ENCODE peak calls at places on chromosomes 16 and 17, in ten cellular contexts. One of them, this sample, is unnamed.

GRCh38 chr16:46629331-46629843 is 8.2 kb upstream of the SHCBP1 start:
- DNase-seq in GM06990: no peak
- DNase-seq in midbrain: peak; percentile 11
- DNase-seq in NCI-H1436: peak; percentile 27
- DNase-seq in iPS-NIHi11: peak; percentile 61
- DNase-seq in ELF-1: peak; percentile 65
- DNase-seq in EL: peak; percentile 67
- DNase-seq in activated CD4-positive, alpha-beta memory T cell treated with anti-CD3 and anti-CD28 coated beads, Interleukin-2, amount 10 ng/mL, durations not matched to agents 7 days and 5 days: no peak
- DNase-seq in HepG2: peak; percentile 60
- DNase-seq in stimulated activated CD8-positive, alpha-beta memory T cell treated with anti-CD3 and anti-CD28 coated beads, Interleukin-4, amount 100 ng/mL, for 1 hour: no peak
- DNase-seq in this sample: no peak

GRCh38 chr16:87183647-87184046 is 133.5 kb downstream of the C16orf95 start:
- DNase-seq in NCI-H1436: no peak
- DNase-seq in stimulated activated CD8-positive, alpha-beta memory T cell treated with anti-CD3 and anti-CD28 coated beads, Interleukin-4, amount 100 ng/mL, for 1 hour: no peak
- DNase-seq in iPS-NIHi11: no peak
- DNase-seq in GM06990: no peak
- DNase-seq in HepG2: no peak
- DNase-seq in ELF-1: no peak
- DNase-seq in activated CD4-positive, alpha-beta memory T cell treated with anti-CD3 and anti-CD28 coated beads, Interleukin-2, amount 10 ng/mL, durations not matched to agents 7 days and 5 days: no peak
- DNase-seq in midbrain: no peak
- DNase-seq in EL: no peak
- DNase-seq in this sample: no peak

GRCh38 chr17:9132291-9132690 is 111.0 kb downstream of the NTN1 start:
- DNase-seq in ELF-1: no peak
- DNase-seq in stimulated activated CD8-positive, alpha-beta memory T cell treated with anti-CD3 and anti-CD28 coated beads, Interleukin-4, amount 100 ng/mL, for 1 hour: no peak
- DNase-seq in activated CD4-positive, alpha-beta memory T cell treated with anti-CD3 and anti-CD28 coated beads, Interleukin-2, amount 10 ng/mL, durations not matched to agents 7 days and 5 days: no peak
- DNase-seq in GM06990: no peak
- DNase-seq in midbrain: no peak
- DNase-seq in NCI-H1436: no peak
- DNase-seq in iPS-NIHi11: no peak
- DNase-seq in HepG2: no peak
- DNase-seq in EL: no peak
- DNase-seq in this sample: no peak

GRCh38 chr16:12612598-12613101 is 191.0 kb downstream of the CPPED1 start:
- DNase-seq in midbrain: no peak
- DNase-seq in activated CD4-positive, alpha-beta memory T cell treated with anti-CD3 and anti-CD28 coated beads, Interleukin-2, amount 10 ng/mL, durations not matched to agents 7 days and 5 days: no peak
- DNase-seq in EL: no peak
- DNase-seq in ELF-1: no peak
- DNase-seq in stimulated activated CD8-positive, alpha-beta memory T cell treated with anti-CD3 and anti-CD28 coated beads, Interleukin-4, amount 100 ng/mL, for 1 hour: no peak
- DNase-seq in NCI-H1436: no peak
- DNase-seq in HepG2: peak; percentile 97
- DNase-seq in iPS-NIHi11: no peak
- DNase-seq in GM06990: no peak
- DNase-seq in this sample: no peak

GRCh38 chr16:31202402-31203385 is at the start of gene PYCARD:
- DNase-seq in iPS-NIHi11: peak; percentile 64
- DNase-seq in EL: peak; percentile 68
- DNase-seq in midbrain: no peak
- DNase-seq in ELF-1: peak; percentile 49
- DNase-seq in activated CD4-positive, alpha-beta memory T cell treated with anti-CD3 and anti-CD28 coated beads, Interleukin-2, amount 10 ng/mL, durations not matched to agents 7 days and 5 days: peak; percentile 58
- DNase-seq in stimulated activated CD8-positive, alpha-beta memory T cell treated with anti-CD3 and anti-CD28 coated beads, Interleukin-4, amount 100 ng/mL, for 1 hour: no peak
- DNase-seq in NCI-H1436: no peak
- DNase-seq in HepG2: no peak
- DNase-seq in GM06990: peak; percentile 81
- DNase-seq in this sample: no peak

GRCh38 chr16:30063893-30064745 is 1.4 kb upstream of the ALDOA start:
- DNase-seq in activated CD4-positive, alpha-beta memory T cell treated with anti-CD3 and anti-CD28 coated beads, Interleukin-2, amount 10 ng/mL, durations not matched to agents 7 days and 5 days: peak; percentile 75
- DNase-seq in stimulated activated CD8-positive, alpha-beta memory T cell treated with anti-CD3 and anti-CD28 coated beads, Interleukin-4, amount 100 ng/mL, for 1 hour: no peak
- DNase-seq in ELF-1: peak; percentile 68
- DNase-seq in GM06990: peak; percentile 64
- DNase-seq in NCI-H1436: peak; percentile 70
- DNase-seq in EL: no peak
- DNase-seq in midbrain: peak; percentile 90
- DNase-seq in HepG2: peak; percentile 84
- DNase-seq in iPS-NIHi11: peak; percentile 68
- DNase-seq in this sample: peak; percentile 51

GRCh38 chr17:333626-334396 is 18.8 kb downstream of the RPH3AL start:
- DNase-seq in EL: peak; percentile 28
- DNase-seq in GM06990: no peak
- DNase-seq in iPS-NIHi11: peak; percentile 82
- DNase-seq in ELF-1: peak; percentile 48
- DNase-seq in NCI-H1436: no peak
- DNase-seq in activated CD4-positive, alpha-beta memory T cell treated with anti-CD3 and anti-CD28 coated beads, Interleukin-2, amount 10 ng/mL, durations not matched to agents 7 days and 5 days: no peak
- DNase-seq in HepG2: no peak
- DNase-seq in stimulated activated CD8-positive, alpha-beta memory T cell treated with anti-CD3 and anti-CD28 coated beads, Interleukin-4, amount 100 ng/mL, for 1 hour: no peak
- DNase-seq in midbrain: peak; percentile 77
- DNase-seq in this sample: no peak

GRCh38 chr16:86426243-86426642 is 84.1 kb upstream of the FOXF1 start:
- DNase-seq in GM06990: no peak
- DNase-seq in activated CD4-positive, alpha-beta memory T cell treated with anti-CD3 and anti-CD28 coated beads, Interleukin-2, amount 10 ng/mL, durations not matched to agents 7 days and 5 days: no peak
- DNase-seq in EL: no peak
- DNase-seq in iPS-NIHi11: no peak
- DNase-seq in HepG2: no peak
- DNase-seq in ELF-1: no peak
- DNase-seq in midbrain: no peak
- DNase-seq in stimulated activated CD8-positive, alpha-beta memory T cell treated with anti-CD3 and anti-CD28 coated beads, Interleukin-4, amount 100 ng/mL, for 1 hour: no peak
- DNase-seq in NCI-H1436: no peak
- DNase-seq in this sample: no peak

GRCh38 chr16:75792781-75793180 is 66.5 kb upstream of the CPHXL start:
- DNase-seq in midbrain: no peak
- DNase-seq in NCI-H1436: no peak
- DNase-seq in GM06990: no peak
- DNase-seq in ELF-1: no peak
- DNase-seq in stimulated activated CD8-positive, alpha-beta memory T cell treated with anti-CD3 and anti-CD28 coated beads, Interleukin-4, amount 100 ng/mL, for 1 hour: no peak
- DNase-seq in activated CD4-positive, alpha-beta memory T cell treated with anti-CD3 and anti-CD28 coated beads, Interleukin-2, amount 10 ng/mL, durations not matched to agents 7 days and 5 days: no peak
- DNase-seq in iPS-NIHi11: no peak
- DNase-seq in HepG2: no peak
- DNase-seq in EL: no peak
- DNase-seq in this sample: no peak

GRCh38 chr16:85380002-85380395 is 233.1 kb upstream of the GSE1 start:
- DNase-seq in ELF-1: no peak
- DNase-seq in iPS-NIHi11: no peak
- DNase-seq in GM06990: no peak
- DNase-seq in stimulated activated CD8-positive, alpha-beta memory T cell treated with anti-CD3 and anti-CD28 coated beads, Interleukin-4, amount 100 ng/mL, for 1 hour: no peak
- DNase-seq in NCI-H1436: no peak
- DNase-seq in activated CD4-positive, alpha-beta memory T cell treated with anti-CD3 and anti-CD28 coated beads, Interleukin-2, amount 10 ng/mL, durations not matched to agents 7 days and 5 days: no peak
- DNase-seq in midbrain: no peak
- DNase-seq in HepG2: no peak
- DNase-seq in EL: no peak
- DNase-seq in this sample: no peak

GRCh38 chr16:89174877-89175276 is 3.3 kb downstream of the CDH15 start:
- DNase-seq in EL: no peak
- DNase-seq in stimulated activated CD8-positive, alpha-beta memory T cell treated with anti-CD3 and anti-CD28 coated beads, Interleukin-4, amount 100 ng/mL, for 1 hour: no peak
- DNase-seq in midbrain: no peak
- DNase-seq in ELF-1: no peak
- DNase-seq in iPS-NIHi11: no peak
- DNase-seq in activated CD4-positive, alpha-beta memory T cell treated with anti-CD3 and anti-CD28 coated beads, Interleukin-2, amount 10 ng/mL, durations not matched to agents 7 days and 5 days: no peak
- DNase-seq in GM06990: no peak
- DNase-seq in HepG2: no peak
- DNase-seq in NCI-H1436: no peak
- DNase-seq in this sample: no peak

GRCh38 chr16:46929378-46930332 is 43.8 kb downstream of the DNAJA2 start:
- DNase-seq in iPS-NIHi11: peak; percentile 95
- DNase-seq in stimulated activated CD8-positive, alpha-beta memory T cell treated with anti-CD3 and anti-CD28 coated beads, Interleukin-4, amount 100 ng/mL, for 1 hour: peak; percentile 24
- DNase-seq in GM06990: peak; percentile 54
- DNase-seq in activated CD4-positive, alpha-beta memory T cell treated with anti-CD3 and anti-CD28 coated beads, Interleukin-2, amount 10 ng/mL, durations not matched to agents 7 days and 5 days: peak; percentile 75
- DNase-seq in EL: peak; percentile 62
- DNase-seq in HepG2: peak; percentile 60
- DNase-seq in NCI-H1436: peak; percentile 2
- DNase-seq in midbrain: peak; percentile 76
- DNase-seq in ELF-1: peak; percentile 91
- DNase-seq in this sample: no peak

GRCh38 chr16:23155445-23156049 is 6.3 kb upstream of the USP31 start:
- DNase-seq in midbrain: no peak
- DNase-seq in ELF-1: peak; percentile 24
- DNase-seq in stimulated activated CD8-positive, alpha-beta memory T cell treated with anti-CD3 and anti-CD28 coated beads, Interleukin-4, amount 100 ng/mL, for 1 hour: no peak
- DNase-seq in iPS-NIHi11: peak; percentile 31
- DNase-seq in GM06990: no peak
- DNase-seq in activated CD4-positive, alpha-beta memory T cell treated with anti-CD3 and anti-CD28 coated beads, Interleukin-2, amount 10 ng/mL, durations not matched to agents 7 days and 5 days: no peak
- DNase-seq in HepG2: no peak
- DNase-seq in NCI-H1436: no peak
- DNase-seq in EL: no peak
- DNase-seq in this sample: no peak

GRCh38 chr17:51118330-51119195 is 2.1 kb downstream of the SPAG9 start:
- DNase-seq in activated CD4-positive, alpha-beta memory T cell treated with anti-CD3 and anti-CD28 coated beads, Interleukin-2, amount 10 ng/mL, durations not matched to agents 7 days and 5 days: no peak
- DNase-seq in stimulated activated CD8-positive, alpha-beta memory T cell treated with anti-CD3 and anti-CD28 coated beads, Interleukin-4, amount 100 ng/mL, for 1 hour: no peak
- DNase-seq in EL: no peak
- DNase-seq in ELF-1: no peak
- DNase-seq in NCI-H1436: peak; percentile 75
- DNase-seq in iPS-NIHi11: no peak
- DNase-seq in GM06990: no peak
- DNase-seq in HepG2: peak; percentile 77
- DNase-seq in midbrain: no peak
- DNase-seq in this sample: peak; percentile 37

GRCh38 chr17:40021471-40021961 is 6.3 kb downstream of the CSF3 start:
- DNase-seq in EL: peak; percentile 99
- DNase-seq in activated CD4-positive, alpha-beta memory T cell treated with anti-CD3 and anti-CD28 coated beads, Interleukin-2, amount 10 ng/mL, durations not matched to agents 7 days and 5 days: no peak
- DNase-seq in iPS-NIHi11: no peak
- DNase-seq in GM06990: no peak
- DNase-seq in midbrain: no peak
- DNase-seq in HepG2: no peak
- DNase-seq in NCI-H1436: no peak
- DNase-seq in ELF-1: no peak
- DNase-seq in stimulated activated CD8-positive, alpha-beta memory T cell treated with anti-CD3 and anti-CD28 coated beads, Interleukin-4, amount 100 ng/mL, for 1 hour: no peak
- DNase-seq in this sample: no peak

GRCh38 chr16:51922476-51922875 is 624.5 kb downstream of the TOX3 start:
- DNase-seq in midbrain: no peak
- DNase-seq in activated CD4-positive, alpha-beta memory T cell treated with anti-CD3 and anti-CD28 coated beads, Interleukin-2, amount 10 ng/mL, durations not matched to agents 7 days and 5 days: no peak
- DNase-seq in HepG2: no peak
- DNase-seq in NCI-H1436: no peak
- DNase-seq in iPS-NIHi11: no peak
- DNase-seq in ELF-1: no peak
- DNase-seq in GM06990: no peak
- DNase-seq in stimulated activated CD8-positive, alpha-beta memory T cell treated with anti-CD3 and anti-CD28 coated beads, Interleukin-4, amount 100 ng/mL, for 1 hour: no peak
- DNase-seq in EL: no peak
- DNase-seq in this sample: no peak

GRCh38 chr16:1979271-1980025 is 1.8 kb downstream of the NOXO1 start:
- DNase-seq in midbrain: no peak
- DNase-seq in EL: no peak
- DNase-seq in stimulated activated CD8-positive, alpha-beta memory T cell treated with anti-CD3 and anti-CD28 coated beads, Interleukin-4, amount 100 ng/mL, for 1 hour: no peak
- DNase-seq in ELF-1: peak; percentile 69
- DNase-seq in HepG2: no peak
- DNase-seq in NCI-H1436: peak; percentile 25
- DNase-seq in GM06990: no peak
- DNase-seq in activated CD4-positive, alpha-beta memory T cell treated with anti-CD3 and anti-CD28 coated beads, Interleukin-2, amount 10 ng/mL, durations not matched to agents 7 days and 5 days: no peak
- DNase-seq in iPS-NIHi11: peak; percentile 88
- DNase-seq in this sample: no peak

GRCh38 chr17:66988069-66988798 is 23.7 kb downstream of the CACNG4 start:
- DNase-seq in ELF-1: peak; percentile 42
- DNase-seq in stimulated activated CD8-positive, alpha-beta memory T cell treated with anti-CD3 and anti-CD28 coated beads, Interleukin-4, amount 100 ng/mL, for 1 hour: no peak
- DNase-seq in NCI-H1436: no peak
- DNase-seq in iPS-NIHi11: no peak
- DNase-seq in activated CD4-positive, alpha-beta memory T cell treated with anti-CD3 and anti-CD28 coated beads, Interleukin-2, amount 10 ng/mL, durations not matched to agents 7 days and 5 days: no peak
- DNase-seq in GM06990: no peak
- DNase-seq in HepG2: no peak
- DNase-seq in EL: no peak
- DNase-seq in midbrain: no peak
- DNase-seq in this sample: no peak

GRCh38 chr17:82948081-82948511 is 108.3 kb upstream of the ZNF750 start:
- DNase-seq in NCI-H1436: no peak
- DNase-seq in activated CD4-positive, alpha-beta memory T cell treated with anti-CD3 and anti-CD28 coated beads, Interleukin-2, amount 10 ng/mL, durations not matched to agents 7 days and 5 days: no peak
- DNase-seq in HepG2: no peak
- DNase-seq in EL: no peak
- DNase-seq in midbrain: no peak
- DNase-seq in stimulated activated CD8-positive, alpha-beta memory T cell treated with anti-CD3 and anti-CD28 coated beads, Interleukin-4, amount 100 ng/mL, for 1 hour: no peak
- DNase-seq in GM06990: no peak
- DNase-seq in ELF-1: no peak
- DNase-seq in iPS-NIHi11: no peak
- DNase-seq in this sample: no peak

GRCh38 chr16:81515281-81515680 is 70.7 kb downstream of the CMIP start:
- DNase-seq in EL: no peak
- DNase-seq in iPS-NIHi11: no peak
- DNase-seq in midbrain: no peak
- DNase-seq in GM06990: no peak
- DNase-seq in activated CD4-positive, alpha-beta memory T cell treated with anti-CD3 and anti-CD28 coated beads, Interleukin-2, amount 10 ng/mL, durations not matched to agents 7 days and 5 days: no peak
- DNase-seq in HepG2: no peak
- DNase-seq in ELF-1: no peak
- DNase-seq in NCI-H1436: peak; percentile 55
- DNase-seq in stimulated activated CD8-positive, alpha-beta memory T cell treated with anti-CD3 and anti-CD28 coated beads, Interleukin-4, amount 100 ng/mL, for 1 hour: no peak
- DNase-seq in this sample: peak; percentile 71

GRCh38 chr17:4465786-4466185 is 32.0 kb downstream of the SPNS3 start:
- DNase-seq in midbrain: no peak
- DNase-seq in GM06990: no peak
- DNase-seq in stimulated activated CD8-positive, alpha-beta memory T cell treated with anti-CD3 and anti-CD28 coated beads, Interleukin-4, amount 100 ng/mL, for 1 hour: no peak
- DNase-seq in iPS-NIHi11: no peak
- DNase-seq in ELF-1: no peak
- DNase-seq in NCI-H1436: no peak
- DNase-seq in activated CD4-positive, alpha-beta memory T cell treated with anti-CD3 and anti-CD28 coated beads, Interleukin-2, amount 10 ng/mL, durations not matched to agents 7 days and 5 days: no peak
- DNase-seq in HepG2: no peak
- DNase-seq in EL: no peak
- DNase-seq in this sample: no peak

GRCh38 chr17:62965149-62965648 is 836 bp upstream of the TANC2 start:
- DNase-seq in activated CD4-positive, alpha-beta memory T cell treated with anti-CD3 and anti-CD28 coated beads, Interleukin-2, amount 10 ng/mL, durations not matched to agents 7 days and 5 days: no peak
- DNase-seq in ELF-1: no peak
- DNase-seq in NCI-H1436: no peak
- DNase-seq in HepG2: no peak
- DNase-seq in stimulated activated CD8-positive, alpha-beta memory T cell treated with anti-CD3 and anti-CD28 coated beads, Interleukin-4, amount 100 ng/mL, for 1 hour: no peak
- DNase-seq in iPS-NIHi11: no peak
- DNase-seq in midbrain: no peak
- DNase-seq in EL: no peak
- DNase-seq in GM06990: no peak
- DNase-seq in this sample: no peak

GRCh38 chr16:19898924-19899604 is 14.4 kb upstream of the GPRC5B start:
- DNase-seq in NCI-H1436: peak; percentile 26
- DNase-seq in ELF-1: peak; percentile 74
- DNase-seq in activated CD4-positive, alpha-beta memory T cell treated with anti-CD3 and anti-CD28 coated beads, Interleukin-2, amount 10 ng/mL, durations not matched to agents 7 days and 5 days: peak; percentile 46
- DNase-seq in HepG2: peak; percentile 66
- DNase-seq in iPS-NIHi11: peak; percentile 73
- DNase-seq in stimulated activated CD8-positive, alpha-beta memory T cell treated with anti-CD3 and anti-CD28 coated beads, Interleukin-4, amount 100 ng/mL, for 1 hour: no peak
- DNase-seq in GM06990: peak; percentile 18
- DNase-seq in EL: peak; percentile 57
- DNase-seq in midbrain: peak; percentile 20
- DNase-seq in this sample: peak; percentile 41

GRCh38 chr17:63699638-63700527 is at the start of gene LIMD2:
- DNase-seq in ELF-1: peak; percentile 47
- DNase-seq in GM06990: peak; percentile 85
- DNase-seq in iPS-NIHi11: peak; percentile 90
- DNase-seq in HepG2: no peak
- DNase-seq in stimulated activated CD8-positive, alpha-beta memory T cell treated with anti-CD3 and anti-CD28 coated beads, Interleukin-4, amount 100 ng/mL, for 1 hour: no peak
- DNase-seq in NCI-H1436: peak; percentile 84
- DNase-seq in EL: peak; percentile 46
- DNase-seq in activated CD4-positive, alpha-beta memory T cell treated with anti-CD3 and anti-CD28 coated beads, Interleukin-2, amount 10 ng/mL, durations not matched to agents 7 days and 5 days: peak; percentile 82
- DNase-seq in midbrain: no peak
- DNase-seq in this sample: peak; percentile 43

This sample was measured in NCI-H2107.